ENCODE peak calls at places on chromosomes 6 and 20, in six cellular contexts. Y is PC-3, F is astrocyte of the spinal cord, A is cardiac muscle cell, V is GM12865, H is dorsolateral prefrontal cortex. J is an unnamed sample.

GRCh38 chr20:50341880-50342637 is 151.4 kb downstream of the CEBPB start:
- DNase-seq in A (no peak), H (no peak), Y (no peak), V (peak; percentile 64), F (no peak), J (no peak)

GRCh38 chr6:84119277-84119676 is 85.7 kb downstream of the MRAP2 start:
- DNase-seq in Y (peak; percentile 2), A (peak; percentile 1), V (no peak), F (no peak), H (no peak), J (no peak)

GRCh38 chr6:46052479-46052878 is 36.8 kb upstream of the CLIC5 start:
- DNase-seq in A (peak; percentile 37), V (no peak), H (no peak), Y (no peak), F (no peak), J (no peak)

GRCh38 chr6:165708985-165709576 is 46.0 kb upstream of the PDE10A start:
- DNase-seq in H (no peak), Y (no peak), V (no peak), F (no peak), A (no peak), J (no peak)

GRCh38 chr6:43187821-43188220 is 5.8 kb downstream of the CUL9 start:
- DNase-seq in A (no peak), H (peak; percentile 3), V (no peak), F (no peak), Y (no peak), J (no peak)

GRCh38 chr6:48826884-48827701 is 636.0 kb downstream of the MMUT start:
- DNase-seq in Y (peak; percentile 99), F (peak; percentile 92), H (no peak), V (peak; percentile 1), A (peak; percentile 89), J (peak; percentile 99)

GRCh38 chr6:38248500-38249234 is 391.1 kb downstream of the BTBD9 start:
- DNase-seq in F (no peak), V (no peak), H (no peak), A (no peak), Y (peak; percentile 95), J (no peak)

GRCh38 chr6:138593100-138593877 is 94.0 kb upstream of the NHSL1 start:
- DNase-seq in F (peak; percentile 98), A (peak; percentile 97), Y (peak; percentile 87), V (peak; percentile 82), H (no peak), J (peak; percentile 99)

GRCh38 chr6:11731423-11731822 is 47.2 kb downstream of the ADTRP start:
- DNase-seq in Y (no peak), V (no peak), H (no peak), A (no peak), F (no peak), J (no peak)

GRCh38 chr20:63118786-63119450 is 97.0 kb downstream of the YTHDF1 start:
- DNase-seq in H (no peak), Y (no peak), A (no peak), F (no peak), V (no peak), J (no peak)

GRCh38 chr6:54981647-54982046 is 135.1 kb downstream of the FAM83B start:
- DNase-seq in Y (peak; percentile 51), F (peak; percentile 50), A (no peak), V (no peak), H (no peak), J (no peak)

GRCh38 chr20:61185181-61185580 is 66.9 kb upstream of the CDH4 start:
- DNase-seq in H (no peak), V (no peak), F (no peak), Y (no peak), A (no peak), J (no peak)

GRCh38 chr6:10510592-10511367 is 10.4 kb upstream of the GCNT2 start:
- DNase-seq in F (peak; percentile 51), A (peak; percentile 21), H (peak; percentile 63), Y (peak; percentile 77), V (peak; percentile 76), J (peak; percentile 14)

GRCh38 chr6:16409531-16410441 is 171.4 kb downstream of the GMPR start:
- DNase-seq in A (peak; percentile 67), Y (peak; percentile 83), V (peak; percentile 82), H (peak; percentile 63), F (peak; percentile 70), J (peak; percentile 65)

GRCh38 chr20:53224851-53225250 is 252.7 kb downstream of the TSHZ2 start:
- DNase-seq in V (no peak), A (peak; percentile 32), H (no peak), F (peak; percentile 12), Y (no peak), J (peak; percentile 26)

GRCh38 chr6:23728707-23729106 is 397.3 kb upstream of the NRSN1 start:
- DNase-seq in Y (peak; percentile 20), A (peak; percentile 1), F (no peak), V (no peak), H (no peak), J (no peak)

GRCh38 chr6:2396292-2396691 is 150.9 kb upstream of the GMDS start:
- DNase-seq in H (no peak), Y (peak; percentile 27), F (peak; percentile 7), A (no peak), V (no peak), J (no peak)

GRCh38 chr6:148166339-148166949 is 176.2 kb upstream of the SASH1 start:
- DNase-seq in H (no peak), F (peak; percentile 72), A (peak; percentile 76), Y (peak; percentile 70), V (peak; percentile 32), J (peak; percentile 76)

GRCh38 chr6:99119109-99120031 is 171.6 kb upstream of the FBXL4 start:
- DNase-seq in F (peak; percentile 58), Y (peak; percentile 57), H (no peak), V (peak; percentile 44), A (peak; percentile 52), J (peak; percentile 60)

GRCh38 chr20:44494266-44494665 is 18.6 kb downstream of the TTPAL start:
- DNase-seq in F (peak; percentile 73), Y (peak; percentile 58), V (peak; percentile 40), H (no peak), A (no peak), J (peak; percentile 93)

GRCh38 chr20:38893056-38893455 is 33.2 kb upstream of the FAM83D start:
- DNase-seq in Y (no peak), F (no peak), V (peak; percentile 46), A (no peak), H (no peak), J (no peak)

GRCh38 chr6:36912583-36912982 is 26.8 kb downstream of the C6orf89 start:
- DNase-seq in F (peak; percentile 88), V (peak; percentile 92), A (peak; percentile 72), Y (peak; percentile 96), H (no peak), J (peak; percentile 73)

GRCh38 chr6:53310751-53311585 is 37.8 kb downstream of the ELOVL5 start:
- DNase-seq in V (no peak), A (no peak), F (no peak), Y (no peak), H (no peak), J (no peak)

GRCh38 chr6:4112366-4112765 is 23.0 kb downstream of the ECI2 start:
- DNase-seq in A (no peak), H (no peak), V (no peak), F (no peak), Y (no peak), J (no peak)

GRCh38 chr6:4114123-4114522 is 21.3 kb downstream of the ECI2 start:
- DNase-seq in A (no peak), F (no peak), H (no peak), Y (no peak), V (no peak), J (peak; percentile 3)

GRCh38 chr6:4108561-4109093 is 26.7 kb downstream of the ECI2 start:
- DNase-seq in A (no peak), Y (no peak), F (no peak), H (no peak), V (no peak), J (no peak)

GRCh38 chr6:4115741-4116140 is 19.6 kb downstream of the ECI2 start:
- DNase-seq in H (no peak), Y (no peak), V (no peak), A (no peak), F (no peak), J (no peak)

DNA sequence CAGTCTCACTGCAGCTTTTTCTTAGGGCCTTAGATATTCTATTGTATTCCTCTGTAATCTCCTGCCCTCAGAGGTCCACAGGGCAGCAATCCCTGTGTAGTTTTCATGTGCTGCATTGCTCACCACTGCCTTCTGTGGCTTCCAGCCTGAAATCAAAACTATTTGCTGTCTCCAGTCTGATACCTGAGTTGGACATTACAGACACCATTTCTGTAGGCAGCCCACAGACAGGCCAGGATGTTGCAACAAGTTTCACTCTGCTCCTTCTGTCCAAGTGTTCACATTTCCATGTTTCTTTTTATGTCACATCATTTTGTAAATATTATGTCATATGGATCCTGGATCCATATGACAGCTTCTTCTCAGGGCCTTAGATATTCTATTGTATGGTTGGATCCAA is 21.8 kb downstream of the ECI2 start:
- DNase-seq in F (no peak), H (no peak), Y (no peak), A (no peak), V (no peak), J (peak; percentile 16)
- H3K4me3 ChIP-seq in F (no peak overlapping the region), H (no peak overlapping the region), Y (no peak overlapping the region), A (no peak overlapping the region), V (no peak overlapping the region), J (no peak overlapping the region)

DNA sequence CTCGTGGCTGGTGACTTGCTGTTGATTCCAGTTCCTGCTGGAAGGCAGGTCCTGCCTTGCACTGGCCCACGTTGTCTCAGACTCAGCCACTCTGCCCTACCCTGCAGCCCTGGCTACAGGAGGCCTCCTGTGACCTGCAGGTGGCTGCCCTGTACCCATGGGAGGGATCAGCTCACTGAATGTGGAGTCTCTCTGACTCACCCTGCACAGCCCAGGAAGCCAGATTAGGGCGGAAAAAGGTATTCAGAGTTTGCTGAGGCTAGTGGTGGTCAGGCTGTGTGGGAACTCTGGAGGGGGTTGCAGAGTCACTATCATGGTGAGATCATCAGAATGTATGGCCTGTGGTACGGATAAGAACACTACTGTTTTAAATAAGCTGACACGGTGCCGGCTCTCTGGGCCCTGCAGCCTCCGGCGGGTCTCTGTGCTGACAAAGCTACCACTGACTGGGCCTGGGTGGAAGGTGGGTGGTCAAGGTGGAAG is 24.7 kb upstream of the PYGB start:
- DNase-seq in A (peak; percentile 86), H (no peak), V (peak; percentile 32), Y (peak; percentile 99), F (peak; percentile 97), J (peak; percentile 97)
- TF ChIP-seq CTCF in A (peak; percentile 23), H (no peak), V (no peak), Y (peak; percentile 73), F (peak; percentile 33), J (peak; percentile 34)

GRCh38 chr20:58883243-58883691 is 30.8 kb downstream of the GNAS start:
- DNase-seq in Y (no peak), H (no peak), V (no peak), A (no peak), F (peak; percentile 52), J (no peak)
- H3K4me3 ChIP-seq in Y (no peak overlapping the region), H (no peak overlapping the region), V (no peak overlapping the region), A (no peak overlapping the region), F (no peak overlapping the region), J (no peak overlapping the region)

DNA sequence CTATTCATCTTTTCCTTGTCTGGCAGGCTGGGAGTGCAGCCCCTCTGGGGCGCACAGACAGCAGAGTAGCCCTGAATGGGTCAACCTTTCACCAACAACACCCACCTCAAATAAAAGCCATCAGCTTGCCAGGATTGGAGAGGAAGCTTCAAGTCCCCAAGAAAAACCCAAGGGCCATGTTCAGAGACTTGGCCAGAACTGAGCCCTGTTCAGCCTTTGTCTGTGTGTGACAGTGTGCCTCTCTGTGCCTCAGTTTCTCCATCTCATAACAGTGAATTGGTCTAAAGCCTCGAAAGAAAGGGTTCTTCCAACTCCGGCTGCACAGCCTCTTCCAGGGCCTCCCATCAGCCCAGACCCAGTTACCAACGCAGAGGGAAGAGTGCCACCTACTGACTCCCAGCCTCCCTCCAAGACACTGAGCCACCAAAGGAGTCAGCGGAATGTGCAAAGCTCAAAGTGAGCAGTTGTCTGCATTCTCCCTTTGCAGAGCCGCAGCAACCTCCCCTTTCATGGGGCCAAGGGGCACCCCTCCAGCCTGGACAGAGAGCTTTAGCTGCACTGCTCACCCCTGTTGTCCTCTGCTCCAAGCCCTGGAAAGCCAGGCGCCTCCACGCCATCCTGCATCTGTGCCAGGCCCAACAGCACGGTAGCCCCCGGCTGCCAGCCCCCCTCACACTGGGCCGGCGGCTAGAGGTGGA is 82.7 kb upstream of the TOP1 start:
- DNase-seq in Y (peak; percentile 68), F (peak; percentile 63), H (peak; percentile 78), V (peak; percentile 59), A (peak; percentile 79), J (peak; percentile 55)
- TF ChIP-seq CTCF in Y (peak; percentile 80), F (peak; percentile 89), H (peak; percentile 47), V (peak; percentile 72), A (peak; percentile 88), J (peak; percentile 56)